ENCODE peak calls at places on chromosomes 16 and 17, in eight cellular contexts. One of them, this sample, is unnamed. For H3K4me1, the result is how much of the 10 kb centered on the place peaks cover.

GRCh38 chr16:87333101-87333500 is 15.9 kb upstream of the C16orf95 start:
- DNase-seq in CD8-positive, alpha-beta T cell: no peak
- DNase-seq in neuronal stem cell: no peak
- DNase-seq in heart left ventricle: peak
- DNase-seq in heart right ventricle: no peak
- DNase-seq in GM23248: no peak
- DNase-seq in RWPE2: peak
- DNase-seq in PC-9: no peak
- DNase-seq in this sample: peak

GRCh38 chr17:41967141-41967920 is 736 bp downstream of the CNP start:
- DNase-seq in CD8-positive, alpha-beta T cell: no peak
- DNase-seq in neuronal stem cell: no peak
- DNase-seq in heart left ventricle: no peak
- DNase-seq in heart right ventricle: no peak
- DNase-seq in GM23248: peak
- DNase-seq in RWPE2: no peak
- DNase-seq in PC-9: no peak
- DNase-seq in this sample: peak

GRCh38 chr16:54242199-54242598 is 44.4 kb downstream of the IRX3 start:
- DNase-seq in CD8-positive, alpha-beta T cell: no peak
- DNase-seq in neuronal stem cell: peak
- DNase-seq in heart left ventricle: no peak
- DNase-seq in heart right ventricle: no peak
- DNase-seq in GM23248: no peak
- DNase-seq in RWPE2: no peak
- DNase-seq in PC-9: peak
- DNase-seq in this sample: peak

GRCh38 chr16:4200781-4201137 is 41.1 kb downstream of the SRL start:
- DNase-seq in CD8-positive, alpha-beta T cell: no peak
- DNase-seq in neuronal stem cell: no peak
- DNase-seq in heart left ventricle: no peak
- DNase-seq in heart right ventricle: no peak
- DNase-seq in GM23248: peak
- DNase-seq in RWPE2: no peak
- DNase-seq in PC-9: peak
- DNase-seq in this sample: peak

GRCh38 chr16:28499854-28500253 is 5.4 kb downstream of the APOBR start:
- DNase-seq in CD8-positive, alpha-beta T cell: no peak
- DNase-seq in neuronal stem cell: no peak
- DNase-seq in heart left ventricle: no peak
- DNase-seq in heart right ventricle: no peak
- DNase-seq in GM23248: no peak
- DNase-seq in RWPE2: no peak
- DNase-seq in PC-9: peak
- DNase-seq in this sample: no peak

GRCh38 chr17:39016193-39017153 is 49.3 kb upstream of the FBXO47 start:
- DNase-seq in CD8-positive, alpha-beta T cell: no peak
- DNase-seq in neuronal stem cell: no peak
- DNase-seq in heart left ventricle: no peak
- DNase-seq in heart right ventricle: no peak
- DNase-seq in GM23248: peak
- DNase-seq in RWPE2: no peak
- DNase-seq in PC-9: no peak
- DNase-seq in this sample: no peak

GRCh38 chr16:84396537-84397008 is 28.2 kb downstream of the ATP2C2 start:
- DNase-seq in CD8-positive, alpha-beta T cell: no peak
- DNase-seq in neuronal stem cell: no peak
- DNase-seq in heart left ventricle: no peak
- DNase-seq in heart right ventricle: no peak
- DNase-seq in GM23248: no peak
- DNase-seq in RWPE2: peak
- DNase-seq in PC-9: peak
- DNase-seq in this sample: peak

GRCh38 chr17:81462506-81463125 is 50.0 kb downstream of the ACTG1 start:
- DNase-seq in CD8-positive, alpha-beta T cell: no peak
- DNase-seq in neuronal stem cell: no peak
- DNase-seq in heart left ventricle: no peak
- DNase-seq in heart right ventricle: no peak
- DNase-seq in GM23248: no peak
- DNase-seq in RWPE2: no peak
- DNase-seq in PC-9: no peak
- DNase-seq in this sample: no peak

GRCh38 chr16:10976663-10977062 is 32.3 kb downstream of the CLEC16A start:
- DNase-seq in CD8-positive, alpha-beta T cell: no peak
- DNase-seq in neuronal stem cell: no peak
- DNase-seq in heart left ventricle: no peak
- DNase-seq in heart right ventricle: no peak
- DNase-seq in GM23248: no peak
- DNase-seq in RWPE2: no peak
- DNase-seq in PC-9: no peak
- DNase-seq in this sample: no peak

GRCh38 chr16:81967358-81967757 is 43.9 kb downstream of the SDR42E1 start:
- DNase-seq in CD8-positive, alpha-beta T cell: no peak
- DNase-seq in neuronal stem cell: no peak
- DNase-seq in heart left ventricle: no peak
- DNase-seq in heart right ventricle: no peak
- DNase-seq in GM23248: no peak
- DNase-seq in RWPE2: no peak
- DNase-seq in PC-9: no peak
- DNase-seq in this sample: no peak

GRCh38 chr16:12024429-12024828 is 47.9 kb downstream of the SNX29 start:
- DNase-seq in CD8-positive, alpha-beta T cell: no peak
- DNase-seq in neuronal stem cell: no peak
- DNase-seq in heart left ventricle: no peak
- DNase-seq in heart right ventricle: no peak
- DNase-seq in GM23248: no peak
- DNase-seq in RWPE2: no peak
- DNase-seq in PC-9: peak
- DNase-seq in this sample: no peak

GRCh38 chr17:80323982-80324381 is 63.3 kb downstream of the RNF213 start:
- DNase-seq in CD8-positive, alpha-beta T cell: no peak
- DNase-seq in neuronal stem cell: no peak
- DNase-seq in heart left ventricle: no peak
- DNase-seq in heart right ventricle: no peak
- DNase-seq in GM23248: no peak
- DNase-seq in RWPE2: no peak
- DNase-seq in PC-9: no peak
- DNase-seq in this sample: no peak

GRCh38 chr17:45906237-45906636 is 11.9 kb downstream of the MAPT start:
- DNase-seq in CD8-positive, alpha-beta T cell: no peak
- DNase-seq in neuronal stem cell: no peak
- DNase-seq in heart left ventricle: no peak
- DNase-seq in heart right ventricle: no peak
- DNase-seq in GM23248: no peak
- DNase-seq in RWPE2: no peak
- DNase-seq in PC-9: no peak
- DNase-seq in this sample: no peak

GRCh38 chr17:8294361-8294760 is 839 bp downstream of the SLC25A35 start:
- DNase-seq in CD8-positive, alpha-beta T cell: no peak
- DNase-seq in neuronal stem cell: no peak
- DNase-seq in heart left ventricle: no peak
- DNase-seq in heart right ventricle: no peak
- DNase-seq in GM23248: no peak
- DNase-seq in RWPE2: no peak
- DNase-seq in PC-9: no peak
- DNase-seq in this sample: no peak
- H3K4me3 ChIP-seq in CD8-positive, alpha-beta T cell: no peak
- H3K4me3 ChIP-seq in neuronal stem cell: no peak
- H3K4me3 ChIP-seq in heart left ventricle: no peak
- H3K4me3 ChIP-seq in heart right ventricle: peak
- H3K4me3 ChIP-seq in GM23248: peak
- H3K4me3 ChIP-seq in RWPE2: no peak
- H3K4me3 ChIP-seq in PC-9: no peak
- H3K4me3 ChIP-seq in this sample: no peak

DNA sequence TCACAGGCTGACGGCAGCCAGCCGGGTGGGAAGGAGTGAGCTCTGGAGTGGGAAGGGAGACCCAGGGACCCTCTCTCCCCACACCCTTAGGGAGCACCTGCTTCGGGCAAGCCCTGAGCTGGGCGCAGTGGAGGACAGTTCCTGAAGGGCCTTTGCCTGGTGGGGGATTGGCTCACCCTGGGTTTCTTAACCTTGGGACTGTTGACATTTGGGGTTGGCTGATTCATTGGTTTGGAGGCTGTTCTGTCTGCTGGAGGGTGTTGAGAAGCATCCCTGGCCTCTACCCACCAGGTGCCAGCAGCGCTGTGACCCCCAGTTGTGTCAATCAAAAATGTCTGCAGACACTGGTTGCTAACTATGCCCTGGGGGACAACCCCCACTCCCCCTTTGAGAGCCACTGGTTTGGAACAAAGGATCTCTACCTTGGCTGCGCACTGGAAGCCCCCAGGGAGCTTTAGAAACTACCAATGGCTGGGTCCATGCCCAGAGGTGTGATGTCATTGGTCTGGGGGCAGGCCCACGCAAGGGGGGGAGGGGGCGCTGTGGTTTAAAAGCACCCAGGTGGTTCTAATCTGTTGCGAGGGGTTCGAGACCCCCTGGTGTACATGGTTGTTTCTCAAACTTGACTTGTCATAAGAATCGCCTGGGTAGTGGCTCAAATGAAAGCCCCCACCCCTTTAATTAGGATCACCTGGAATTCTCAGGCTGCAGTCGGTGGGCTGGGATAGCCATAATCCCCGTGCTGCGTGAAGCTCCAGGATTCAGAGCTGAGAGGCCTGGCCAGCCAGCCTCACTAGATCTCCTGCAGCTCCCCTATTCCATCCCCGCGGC is 151.9 kb upstream of the GSE1 start:
- DNase-seq in CD8-positive, alpha-beta T cell: no peak
- DNase-seq in neuronal stem cell: no peak
- DNase-seq in heart left ventricle: peak
- DNase-seq in heart right ventricle: no peak
- DNase-seq in GM23248: peak
- DNase-seq in RWPE2: no peak
- DNase-seq in PC-9: no peak
- DNase-seq in this sample: peak
- H3K4me1 ChIP-seq in CD8-positive, alpha-beta T cell: under half
- H3K4me1 ChIP-seq in neuronal stem cell: half or more
- H3K4me1 ChIP-seq in heart left ventricle: under half
- H3K4me1 ChIP-seq in heart right ventricle: under half
- H3K4me1 ChIP-seq in GM23248: under half
- H3K4me1 ChIP-seq in RWPE2: under half
- H3K4me1 ChIP-seq in PC-9: under half
- H3K4me1 ChIP-seq in this sample: under half

GRCh38 chr17:76492250-76492988 is 8.8 kb downstream of the RHBDF2 start:
- DNase-seq in CD8-positive, alpha-beta T cell: no peak
- DNase-seq in neuronal stem cell: no peak
- DNase-seq in heart left ventricle: no peak
- DNase-seq in heart right ventricle: no peak
- DNase-seq in GM23248: no peak
- DNase-seq in RWPE2: no peak
- DNase-seq in PC-9: no peak
- DNase-seq in this sample: no peak
- H3K4me3 ChIP-seq in CD8-positive, alpha-beta T cell: peak
- H3K4me3 ChIP-seq in neuronal stem cell: no peak
- H3K4me3 ChIP-seq in heart left ventricle: no peak
- H3K4me3 ChIP-seq in heart right ventricle: peak
- H3K4me3 ChIP-seq in GM23248: no peak
- H3K4me3 ChIP-seq in RWPE2: no peak
- H3K4me3 ChIP-seq in PC-9: no peak
- H3K4me3 ChIP-seq in this sample: peak

GRCh38 chr16:70713342-70713741 is 27.5 kb upstream of the MTSS2 start:
- DNase-seq in CD8-positive, alpha-beta T cell: no peak
- DNase-seq in neuronal stem cell: no peak
- DNase-seq in heart left ventricle: no peak
- DNase-seq in heart right ventricle: no peak
- DNase-seq in GM23248: peak
- DNase-seq in RWPE2: no peak
- DNase-seq in PC-9: no peak
- DNase-seq in this sample: no peak

GRCh38 chr16:70713781-70714180 is 27.9 kb upstream of the MTSS2 start:
- DNase-seq in CD8-positive, alpha-beta T cell: no peak
- DNase-seq in neuronal stem cell: no peak
- DNase-seq in heart left ventricle: no peak
- DNase-seq in heart right ventricle: no peak
- DNase-seq in GM23248: no peak
- DNase-seq in RWPE2: no peak
- DNase-seq in PC-9: no peak
- DNase-seq in this sample: no peak

GRCh38 chr16:70711211-70711978 is 25.5 kb upstream of the MTSS2 start:
- DNase-seq in CD8-positive, alpha-beta T cell: no peak
- DNase-seq in neuronal stem cell: no peak
- DNase-seq in heart left ventricle: no peak
- DNase-seq in heart right ventricle: no peak
- DNase-seq in GM23248: no peak
- DNase-seq in RWPE2: no peak
- DNase-seq in PC-9: no peak
- DNase-seq in this sample: no peak

GRCh38 chr16:70712359-70712758 is 26.5 kb upstream of the MTSS2 start:
- DNase-seq in CD8-positive, alpha-beta T cell: no peak
- DNase-seq in neuronal stem cell: no peak
- DNase-seq in heart left ventricle: no peak
- DNase-seq in heart right ventricle: no peak
- DNase-seq in GM23248: no peak
- DNase-seq in RWPE2: no peak
- DNase-seq in PC-9: no peak
- DNase-seq in this sample: no peak

DNA sequence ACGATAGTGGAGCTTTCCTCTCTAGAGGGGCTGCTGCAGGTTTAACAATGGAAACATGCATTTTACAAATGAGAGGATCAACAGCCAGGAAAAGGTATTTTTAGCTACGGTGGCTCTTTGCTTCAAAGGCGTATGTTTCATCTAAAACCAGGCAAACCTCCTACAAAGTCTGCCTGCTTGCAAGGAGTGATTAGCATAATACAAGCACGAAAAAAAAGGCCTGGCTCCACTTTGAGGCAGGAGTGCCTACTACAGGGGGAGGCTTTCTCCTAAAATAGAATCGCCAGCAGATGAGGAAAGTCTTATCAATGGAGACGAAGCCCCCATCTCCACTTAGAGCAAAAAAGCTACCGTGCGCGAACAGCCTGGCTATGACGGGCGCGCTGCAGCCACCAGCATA is 27.1 kb upstream of the MTSS2 start:
- DNase-seq in CD8-positive, alpha-beta T cell: no peak
- DNase-seq in neuronal stem cell: no peak
- DNase-seq in heart left ventricle: no peak
- DNase-seq in heart right ventricle: no peak
- DNase-seq in GM23248: no peak
- DNase-seq in RWPE2: no peak
- DNase-seq in PC-9: no peak
- DNase-seq in this sample: no peak
- H3K4me1 ChIP-seq in CD8-positive, alpha-beta T cell: under half
- H3K4me1 ChIP-seq in neuronal stem cell: under half
- H3K4me1 ChIP-seq in heart left ventricle: under half
- H3K4me1 ChIP-seq in heart right ventricle: under half
- H3K4me1 ChIP-seq in GM23248: under half
- H3K4me1 ChIP-seq in RWPE2: under half
- H3K4me1 ChIP-seq in PC-9: under half
- H3K4me1 ChIP-seq in this sample: under half

DNA sequence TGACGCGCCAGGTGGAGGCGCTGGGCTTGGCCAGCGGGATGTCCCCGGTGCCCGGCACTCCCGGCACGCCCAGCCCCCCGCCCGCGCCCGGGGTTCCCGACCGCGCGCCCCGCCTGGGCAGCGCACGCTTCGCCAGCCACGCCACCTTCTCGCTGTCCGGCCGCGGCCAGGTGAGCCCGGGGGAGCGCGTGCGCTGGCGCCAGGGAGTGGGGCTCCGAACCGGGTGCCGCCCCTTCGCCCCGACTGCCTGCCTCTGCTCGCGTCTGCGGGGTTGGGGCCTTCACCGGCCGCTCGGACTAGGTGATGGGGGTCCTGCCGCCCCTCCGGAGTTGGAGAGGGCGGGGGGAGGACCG is 482 bp downstream of the SMTNL2 start:
- DNase-seq in CD8-positive, alpha-beta T cell: no peak
- DNase-seq in neuronal stem cell: no peak
- DNase-seq in heart left ventricle: no peak
- DNase-seq in heart right ventricle: no peak
- DNase-seq in GM23248: no peak
- DNase-seq in RWPE2: no peak
- DNase-seq in PC-9: no peak
- DNase-seq in this sample: no peak
- H3K4me3 ChIP-seq in CD8-positive, alpha-beta T cell: no peak
- H3K4me3 ChIP-seq in neuronal stem cell: peak
- H3K4me3 ChIP-seq in heart left ventricle: peak
- H3K4me3 ChIP-seq in heart right ventricle: peak
- H3K4me3 ChIP-seq in GM23248: no peak
- H3K4me3 ChIP-seq in RWPE2: peak
- H3K4me3 ChIP-seq in PC-9: no peak
- H3K4me3 ChIP-seq in this sample: no peak

This sample was measured in osteoblast.